ENCODE peak calls at places on chromosomes 2 and 18, in seven cellular contexts. A is tibial nerve, Q is A549, S is transverse colon, L is GM12878, N is H1, C is prostate gland. K is an unnamed sample.

GRCh38 chr18:50158866-50159653 is 35.9 kb downstream of the MYO5B start:
- DNase-seq in A (no peak), Q (no peak), S (peak; percentile 33), L (no peak), N (no peak), C (peak; percentile 73), K (no peak)

GRCh38 chr2:239688098-239688497 is 287.3 kb upstream of the HDAC4 start:
- DNase-seq in A (no peak), Q (peak; percentile 29), S (no peak), L (no peak), N (no peak), C (no peak), K (peak; percentile 16)

GRCh38 chr2:46116616-46117015 is 180.6 kb upstream of the EPAS1 start:
- DNase-seq in A (no peak), Q (no peak), S (no peak), L (no peak), N (no peak), C (no peak), K (no peak)

GRCh38 chr18:58235001-58235436 is 191.0 kb downstream of the NEDD4L start:
- DNase-seq in A (no peak), Q (no peak), S (peak; percentile 59), L (no peak), N (no peak), C (peak; percentile 43), K (no peak)

GRCh38 chr2:26610504-26611335 is 30.4 kb downstream of the CIB4 start:
- DNase-seq in A (no peak), Q (no peak), S (no peak), L (no peak), N (peak; percentile 29), C (no peak), K (no peak)

GRCh38 chr2:126898636-126899035 is at the start of gene TEX51:
- DNase-seq in A (no peak), Q (no peak), S (no peak), L (no peak), N (no peak), C (no peak), K (no peak)

GRCh38 chr18:7011142-7011541 is 106.5 kb downstream of the LAMA1 start:
- DNase-seq in A (no peak), Q (no peak), S (no peak), L (no peak), N (no peak), C (no peak), K (no peak)

GRCh38 chr2:233953106-233953801 is 36.1 kb downstream of the TRPM8 start:
- DNase-seq in A (no peak), Q (no peak), S (no peak), L (no peak), N (no peak), C (peak; percentile 59), K (no peak)

GRCh38 chr2:179272406-179273192 is 8.0 kb upstream of the SESTD1 start:
- DNase-seq in A (no peak), Q (peak; percentile 32), S (no peak), L (no peak), N (no peak), C (no peak), K (peak; percentile 56)

GRCh38 chr2:233422050-233422639 is 67.9 kb downstream of the DGKD start:
- DNase-seq in A (no peak), Q (peak; percentile 97), S (peak; percentile 90), L (peak; percentile 66), N (peak; percentile 42), C (peak; percentile 76), K (peak; percentile 44)

GRCh38 chr18:48575658-48576453 is 37.0 kb downstream of the CTIF start:
- DNase-seq in A (no peak), Q (no peak), S (no peak), L (no peak), N (no peak), C (no peak), K (peak; percentile 40)

GRCh38 chr2:154580767-154581166 is 117.7 kb upstream of the KCNJ3 start:
- DNase-seq in A (no peak), Q (no peak), S (no peak), L (no peak), N (no peak), C (no peak), K (no peak)

GRCh38 chr2:237414056-237414661 is at the start of gene COL6A3:
- DNase-seq in A (peak; percentile 83), Q (no peak), S (peak; percentile 43), L (no peak), N (no peak), C (no peak), K (peak; percentile 78)

GRCh38 chr18:58172031-58172430 is 128.0 kb downstream of the NEDD4L start:
- DNase-seq in A (no peak), Q (no peak), S (no peak), L (no peak), N (no peak), C (no peak), K (no peak)

GRCh38 chr2:16124881-16125613 is 184.7 kb downstream of the MYCN start:
- DNase-seq in A (peak; percentile 2), Q (no peak), S (no peak), L (no peak), N (peak; percentile 29), C (no peak), K (no peak)

GRCh38 chr2:106843910-106844250 is 42.1 kb downstream of the ST6GAL2 start:
- DNase-seq in A (no peak), Q (no peak), S (no peak), L (no peak), N (no peak), C (no peak), K (peak; percentile 37)

GRCh38 chr2:106843001-106843909 is 42.7 kb downstream of the ST6GAL2 start:
- DNase-seq in A (no peak), Q (no peak), S (no peak), L (no peak), N (no peak), C (no peak), K (no peak)

GRCh38 chr2:106841886-106842645 is 43.9 kb downstream of the ST6GAL2 start:
- DNase-seq in A (no peak), Q (no peak), S (no peak), L (no peak), N (no peak), C (peak; percentile 27), K (no peak)

GRCh38 chr2:106845716-106846115 is 40.3 kb downstream of the ST6GAL2 start:
- DNase-seq in A (no peak), Q (no peak), S (no peak), L (no peak), N (no peak), C (no peak), K (no peak)

DNA sequence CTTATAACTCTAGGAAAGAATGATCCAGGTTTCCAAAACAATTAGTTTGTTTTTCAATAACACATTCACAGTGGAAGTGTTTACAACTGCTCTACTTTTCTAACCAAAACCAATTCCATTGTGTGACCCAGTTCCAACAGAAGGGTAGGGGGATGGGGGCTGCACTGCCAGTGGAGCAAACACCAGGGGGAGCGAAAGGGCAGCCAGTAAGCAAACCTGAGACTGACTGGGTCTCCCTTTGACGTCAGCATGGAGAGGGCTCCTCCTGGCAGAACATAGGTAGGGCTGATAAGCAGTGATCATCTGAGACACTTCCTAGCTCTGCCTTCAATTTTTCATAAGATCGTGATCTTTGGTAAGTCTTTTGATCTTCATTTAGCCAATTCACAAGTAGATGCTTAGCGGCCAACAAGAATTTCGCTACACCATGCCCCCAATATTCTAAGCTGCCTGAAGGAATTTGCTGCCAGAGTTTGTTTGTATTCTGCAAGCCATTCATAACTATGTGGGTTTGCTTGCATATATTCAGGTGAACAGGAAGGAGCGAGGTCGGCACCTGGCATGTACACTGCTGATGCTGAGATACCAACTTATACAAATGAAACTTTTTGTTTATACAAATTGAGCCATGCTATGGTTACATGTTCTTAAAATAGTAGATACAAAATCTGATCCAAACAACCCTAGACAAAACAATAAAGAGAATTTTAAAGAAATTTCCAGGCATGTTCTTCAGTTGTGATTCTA is 45.9 kb downstream of the ST6GAL2 start:
- DNase-seq in A (no peak), Q (peak; percentile 28), S (no peak), L (no peak), N (peak; percentile 67), C (peak; percentile 25), K (no peak)
- TF ChIP-seq CTCF in A (no peak), Q (no peak), S (no peak), L (no peak), N (peak; percentile 91), C (no peak), K (no peak)

GRCh38 chr2:218396688-218397501 is 2.8 kb upstream of the CTDSP1 start:
- DNase-seq in A (peak; percentile 63), Q (peak; percentile 76), S (peak; percentile 85), L (no peak), N (peak; percentile 76), C (peak; percentile 71), K (peak; percentile 71)

GRCh38 chr2:218394298-218395089 is 5.2 kb upstream of the CTDSP1 start:
- DNase-seq in A (no peak), Q (no peak), S (no peak), L (no peak), N (no peak), C (no peak), K (no peak)

GRCh38 chr2:218395456-218395825 is 4.2 kb upstream of the CTDSP1 start:
- DNase-seq in A (no peak), Q (no peak), S (peak; percentile 52), L (no peak), N (no peak), C (no peak), K (no peak)

GRCh38 chr2:218395090-218395444 is 4.6 kb upstream of the CTDSP1 start:
- DNase-seq in A (no peak), Q (no peak), S (no peak), L (no peak), N (no peak), C (no peak), K (no peak)

DNA sequence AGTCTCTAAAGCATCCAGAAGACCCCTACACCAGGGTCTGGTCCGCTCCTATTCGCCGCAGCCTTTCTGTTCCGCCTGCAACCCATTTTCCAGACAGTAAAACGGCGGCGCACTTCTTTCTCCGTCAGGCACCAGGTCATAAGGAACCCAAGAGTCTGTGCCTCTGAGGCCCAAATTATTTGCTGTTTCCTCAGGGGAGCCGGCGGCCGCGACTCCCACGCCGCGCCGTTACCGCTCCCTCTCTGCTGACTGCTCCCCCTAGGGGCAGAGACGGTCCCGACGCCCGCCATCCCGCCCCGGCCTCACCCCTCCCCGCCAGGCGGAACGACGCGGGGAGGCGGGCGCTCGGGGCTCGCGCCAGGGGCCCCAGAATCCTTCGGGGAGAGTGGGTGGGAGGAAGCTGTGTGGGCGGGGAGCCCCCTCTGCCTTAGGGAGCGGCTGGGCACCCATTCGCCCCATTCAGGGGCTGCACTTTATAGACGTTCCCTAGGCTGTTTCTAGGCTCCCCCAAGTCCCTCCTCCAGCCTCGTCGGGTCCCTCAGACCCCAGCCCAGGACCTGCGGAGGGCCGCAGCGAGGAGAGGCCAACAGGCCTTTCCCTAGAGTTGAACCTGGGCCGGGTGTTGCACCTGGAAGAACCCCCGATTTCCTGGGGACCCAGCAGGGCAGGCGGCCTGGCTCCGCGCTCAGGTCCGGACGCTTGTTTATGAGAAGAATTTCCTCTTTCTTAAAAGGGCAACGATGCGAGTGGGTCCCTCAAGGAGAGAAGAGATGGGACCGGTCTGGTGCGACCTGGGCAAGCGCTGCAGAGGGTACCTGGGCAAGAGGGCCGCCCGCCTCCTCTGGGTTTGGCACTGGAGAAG is 3.6 kb upstream of the CTDSP1 start:
- DNase-seq in A (peak; percentile 82), Q (peak; percentile 97), S (peak; percentile 95), L (peak; percentile 84), N (peak; percentile 96), C (peak; percentile 92), K (peak; percentile 92)
- TF ChIP-seq POLR2A in A (peak; percentile 67), Q (no peak), S (peak; percentile 53), L (peak; percentile 57), N (no peak), C (peak; percentile 16), K (no peak)

GRCh38 chr2:20051518-20052228 is at the start of gene LAPTM4A:
- DNase-seq in A (peak; percentile 96), Q (peak; percentile 100), S (peak; percentile 98), L (peak; percentile 99), N (peak; percentile 96), C (peak; percentile 99), K (peak; percentile 99)
- TF ChIP-seq CTCF in A (peak; percentile 59), Q (no peak), S (peak; percentile 56), L (no peak), N (no peak), C (no peak), K (no peak)

GRCh38 chr2:111716901-111717635 is 166.9 kb downstream of the ANAPC1 start:
- DNase-seq in A (no peak), Q (no peak), S (no peak), L (no peak), N (no peak), C (no peak), K (no peak)
- TF ChIP-seq POLR2A in A (no peak), Q (no peak), S (no peak), L (no peak), N (no peak), C (no peak), K (no peak)